ENCODE peak calls at places on chromosomes 4 and X, in eight cellular contexts. X is ovary, Z is HepG2, M is mesenchymal stem cell, L is spleen, C is prostate gland, R is endodermal cell, Y is upper lobe of right lung. U is an unnamed sample. For H3K4me1 and H3K27me3, the result is how much of the 10 kb centered on the place peaks cover.

GRCh38 chr4:67122029-67122428 is 423.3 kb downstream of the CENPC start:
- DNase-seq in R (peak), Z (peak), M (peak), C (no peak), Y (no peak), L (no peak), X (no peak), U (peak)

GRCh38 chr4:168773388-168774195 is 236.5 kb downstream of the CBR4 start:
- DNase-seq in R (no peak), Y (no peak), X (no peak), C (no peak), L (no peak), M (no peak), Z (no peak), U (no peak)

GRCh38 chr4:79603681-79604080 is 195.7 kb upstream of the GK2 start:
- DNase-seq in C (no peak), X (no peak), R (no peak), M (no peak), Z (no peak), Y (no peak), L (no peak), U (no peak)

GRCh38 chrX:72409993-72410392 is 104.3 kb upstream of the CITED1 start:
- DNase-seq in R (no peak), C (no peak), Z (no peak), M (no peak), Y (no peak), X (no peak), L (no peak), U (no peak)

GRCh38 chr4:38099908-38100407 is 139.8 kb downstream of the PTTG2 start:
- DNase-seq in Y (no peak), Z (no peak), L (no peak), M (peak), X (no peak), C (no peak), R (no peak), U (peak)

GRCh38 chrX:37846141-37846540 is 1.2 kb downstream of the DYNLT3 start:
- DNase-seq in R (no peak), C (no peak), L (no peak), Z (no peak), Y (no peak), X (no peak), M (peak), U (peak)

GRCh38 chr4:149311076-149311475 is 504.6 kb downstream of the IQCM start:
- DNase-seq in X (no peak), M (no peak), L (no peak), Y (no peak), C (no peak), Z (no peak), R (no peak), U (no peak)

GRCh38 chr4:139024686-139025085 is 9.1 kb downstream of the NOCT start:
- DNase-seq in Z (no peak), M (no peak), X (no peak), R (peak), C (no peak), Y (no peak), L (no peak), U (no peak)

GRCh38 chr4:41145571-41146078 is 68.7 kb downstream of the APBB2 start:
- DNase-seq in C (no peak), Y (no peak), L (no peak), M (peak), X (no peak), R (no peak), Z (peak), U (peak)

GRCh38 chrX:79573760-79574159 is 206.6 kb upstream of the ITM2A start:
- DNase-seq in M (no peak), X (no peak), R (no peak), Y (no peak), L (no peak), Z (no peak), C (no peak), U (no peak)

GRCh38 chrX:107678957-107679740 is 50.8 kb downstream of the PRPS1 start:
- DNase-seq in M (peak), L (peak), Y (peak), Z (no peak), X (peak), C (no peak), R (peak), U (no peak)

GRCh38 chrX:23333842-23334535 is 660 bp upstream of the PTCHD1 start:
- DNase-seq in Y (peak), Z (no peak), L (no peak), R (peak), M (no peak), C (peak), X (no peak), U (no peak)
- H3K4me3 ChIP-seq in Y (peak), Z (no peak), L (no peak), R (peak), M (no peak), C (peak), X (peak), U (peak)

GRCh38 chr4:7907142-7907541 is 32.5 kb downstream of the AFAP1 start:
- DNase-seq in Y (no peak), X (no peak), M (no peak), R (no peak), L (no peak), C (no peak), Z (peak), U (no peak)
- H3K4me1 ChIP-seq in Y (half or more), X (under half), M (under half), R (under half), L (under half), C (under half), Z (under half), U (half or more)

GRCh38 chrX:68835468-68835867 is 6.6 kb downstream of the EFNB1 start:
- DNase-seq in R (no peak), X (no peak), Y (no peak), M (no peak), C (no peak), L (no peak), Z (no peak), U (no peak)
- H3K27me3 ChIP-seq in R (under half), X (under half), Y (under half), M (under half), C (under half), L (under half), Z (under half), U (under half)

GRCh38 chr4:6469144-6469543 is 3.3 kb downstream of the PPP2R2C start:
- DNase-seq in M (no peak), C (no peak), L (peak), R (peak), Z (no peak), Y (no peak), X (no peak), U (no peak)

GRCh38 chr4:6468376-6468775 is 4.0 kb downstream of the PPP2R2C start:
- DNase-seq in R (peak), L (peak), Z (no peak), Y (no peak), M (no peak), C (no peak), X (no peak), U (no peak)

GRCh38 chr4:6470502-6471302 is 1.7 kb downstream of the PPP2R2C start:
- DNase-seq in L (peak), Y (peak), M (peak), X (peak), Z (no peak), C (peak), R (peak), U (peak)

GRCh38 chr4:6471303-6472007 is 959 bp downstream of the PPP2R2C start:
- DNase-seq in Z (no peak), L (peak), M (peak), R (no peak), X (no peak), C (no peak), Y (no peak), U (no peak)

GRCh38 chr4:6469898-6470501 is 2.4 kb downstream of the PPP2R2C start:
- DNase-seq in R (no peak), Z (no peak), C (no peak), X (no peak), L (peak), M (no peak), Y (no peak), U (no peak)
- H3K4me3 ChIP-seq in R (peak), Z (peak), C (peak), X (peak), L (no peak), M (peak), Y (peak), U (peak)

GRCh38 chr4:186581421-186581820 is 26.1 kb upstream of the MTNR1A start:
- DNase-seq in L (no peak), Y (no peak), R (no peak), Z (no peak), M (no peak), X (no peak), C (no peak), U (no peak)
- H3K4me1 ChIP-seq in L (under half), Y (under half), R (under half), Z (under half), M (under half), X (under half), C (under half), U (under half)

DNA sequence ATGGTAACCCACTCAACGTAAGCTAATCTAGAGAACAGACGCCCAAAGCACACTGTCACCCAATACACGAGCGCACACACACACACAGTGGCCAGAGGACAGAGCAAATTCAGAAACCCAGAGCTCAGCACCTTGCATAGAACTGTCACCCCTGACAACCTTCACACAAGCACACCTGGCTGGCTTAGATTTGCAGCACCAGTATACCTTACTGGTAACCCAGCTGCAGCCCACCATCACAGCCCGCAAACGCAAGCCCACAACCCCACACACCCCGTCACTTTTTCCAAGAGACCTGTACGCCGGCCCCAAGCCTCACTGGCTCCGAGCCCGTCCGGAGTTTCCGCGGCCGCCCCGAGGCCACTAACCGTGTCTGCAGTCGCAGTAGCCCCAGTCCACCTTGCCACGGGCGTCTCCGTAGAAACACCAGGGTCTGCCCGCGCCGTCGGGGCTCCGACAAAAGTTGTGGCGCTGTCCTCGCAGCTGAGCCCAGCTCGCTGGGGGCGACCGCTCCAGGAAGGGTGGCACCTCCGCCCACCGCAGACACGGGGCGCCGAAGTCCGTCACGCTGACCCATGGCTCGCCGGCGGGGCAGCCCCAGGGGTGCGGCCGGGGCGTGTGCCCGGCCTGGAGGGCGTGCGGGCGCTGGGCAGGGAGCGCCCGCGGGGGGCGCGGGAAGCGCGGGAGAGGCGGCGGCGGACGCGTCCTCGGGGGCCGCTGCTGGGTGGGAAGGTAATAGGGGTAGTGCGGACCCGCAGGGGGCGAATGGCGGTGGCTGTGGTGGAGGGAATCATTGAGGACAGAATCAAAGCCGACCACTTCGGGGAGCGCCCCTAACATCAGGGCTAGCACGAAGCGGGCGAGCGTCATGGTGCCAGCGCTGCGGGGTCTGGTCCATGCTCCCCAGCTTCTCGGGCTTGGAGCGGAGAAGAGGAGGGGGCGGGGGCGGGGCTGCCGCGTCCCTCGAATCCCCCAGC is 664 bp downstream of the PRSS12 start:
- DNase-seq in X (no peak), Y (peak), Z (peak), R (peak), M (peak), L (peak), C (no peak), U (no peak)
- H3K27me3 ChIP-seq in X (under half), Y (under half), Z (under half), R (under half), M (under half), L (under half), C (under half), U (under half)